ENCODE peak calls at places on chromosomes 7 and 10, in seven cellular contexts. R, U, B, Q, E, N and G are unnamed samples.

GRCh38 chr7:64307254-64308018 is 6.3 kb upstream of the ZNF736 start:
- DNase-seq in R (peak; percentile 97), Q (peak; percentile 94), E (peak; percentile 78), U (peak; percentile 91), N (peak; percentile 84), B (peak; percentile 45), G (peak; percentile 98)

GRCh38 chr10:67664936-67665335 is 31.1 kb downstream of the CTNNA3 start:
- DNase-seq in Q (no peak), B (no peak), E (no peak), U (no peak), R (no peak), N (no peak), G (no peak)

GRCh38 chr10:79184141-79184625 is 115.4 kb downstream of the ZMIZ1 start:
- DNase-seq in U (no peak), R (peak; percentile 81), N (peak; percentile 89), B (peak; percentile 23), E (no peak), Q (no peak), G (no peak)

GRCh38 chr7:130960208-130960988 is 226.4 kb upstream of the KLF14 start:
- DNase-seq in N (peak; percentile 99), B (no peak), Q (no peak), U (no peak), E (no peak), R (no peak), G (no peak)

GRCh38 chr10:104396581-104396980 is 42.9 kb downstream of the CFAP58 start:
- DNase-seq in Q (no peak), B (no peak), U (no peak), R (no peak), E (no peak), N (no peak), G (no peak)

GRCh38 chr7:32163141-32163806 is 93.1 kb upstream of the PDE1C start:
- DNase-seq in E (no peak), U (no peak), N (peak; percentile 77), B (peak; percentile 70), Q (peak; percentile 65), R (peak; percentile 48), G (no peak)

GRCh38 chr10:109992485-109992884 is 15.3 kb upstream of the ADD3 start:
- DNase-seq in Q (no peak), B (no peak), U (no peak), N (no peak), R (no peak), E (no peak), G (no peak)

GRCh38 chr10:123687758-123688157 is 21.6 kb downstream of the GPR26 start:
- DNase-seq in N (no peak), E (peak; percentile 25), U (no peak), B (no peak), R (peak; percentile 77), Q (no peak), G (no peak)

GRCh38 chr7:113904521-113904920 is 14.3 kb downstream of the PPP1R3A start:
- DNase-seq in N (no peak), B (no peak), U (no peak), R (no peak), Q (no peak), E (no peak), G (no peak)

GRCh38 chr7:22944506-22944905 is 69.4 kb downstream of the HYCC1 start:
- DNase-seq in U (no peak), E (no peak), R (no peak), N (no peak), Q (no peak), B (no peak), G (no peak)

GRCh38 chr7:27124096-27124978 is 6.2 kb downstream of the HOXA4 start:
- DNase-seq in U (no peak), Q (no peak), R (peak; percentile 39), N (no peak), B (peak; percentile 41), E (no peak), G (peak; percentile 59)

GRCh38 chr7:44152971-44153947 is 12.1 kb upstream of the MYL7 start:
- DNase-seq in B (no peak), Q (no peak), E (no peak), U (no peak), N (no peak), R (no peak), G (peak; percentile 56)

GRCh38 chr7:94258418-94258817 is 136.3 kb upstream of the COL1A2 start:
- DNase-seq in N (no peak), Q (no peak), B (no peak), U (no peak), E (no peak), R (no peak), G (no peak)

GRCh38 chr7:47227762-47228177 is 354.1 kb downstream of the TNS3 start:
- DNase-seq in Q (no peak), B (peak; percentile 71), R (peak; percentile 55), N (peak; percentile 76), U (no peak), E (no peak), G (no peak)

GRCh38 chr7:126818393-126819196 is 434.1 kb downstream of the GRM8 start:
- DNase-seq in R (no peak), E (no peak), N (no peak), U (no peak), B (no peak), Q (no peak), G (no peak)

GRCh38 chr10:113450046-113450445 is 102.8 kb upstream of the HABP2 start:
- DNase-seq in B (no peak), Q (no peak), E (no peak), R (no peak), N (no peak), U (no peak), G (no peak)

GRCh38 chr7:107029061-107029763 is 15.3 kb upstream of the PRKAR2B start:
- DNase-seq in Q (no peak), R (no peak), E (peak; percentile 8), U (no peak), B (no peak), N (no peak), G (no peak)

GRCh38 chr7:74272305-74273038 is 16.7 kb upstream of the CLIP2 start:
- DNase-seq in U (no peak), Q (peak; percentile 75), B (peak; percentile 15), R (peak; percentile 88), E (no peak), N (peak; percentile 95), G (peak; percentile 85)

GRCh38 chr10:79434223-79434687 is 11.2 kb downstream of the ZCCHC24 start:
- DNase-seq in U (no peak), B (no peak), E (no peak), N (no peak), R (no peak), Q (no peak), G (no peak)

GRCh38 chr7:122885583-122886356 is 490 bp downstream of the CADPS2 start:
- DNase-seq in U (no peak), Q (peak; percentile 45), R (peak; percentile 70), N (no peak), B (no peak), E (peak; percentile 49), G (peak; percentile 72)

GRCh38 chr7:147829021-147829420 is 761.5 kb upstream of the C7orf33 start:
- DNase-seq in Q (no peak), N (no peak), E (no peak), U (no peak), B (no peak), R (no peak), G (no peak)

GRCh38 chr7:35004531-35005096 is 32.7 kb downstream of the DPY19L1 start:
- DNase-seq in N (no peak), E (no peak), B (no peak), Q (no peak), R (peak; percentile 66), U (no peak), G (no peak)

GRCh38 chr10:112467541-112468075 is 20.6 kb downstream of the VTI1A start:
- DNase-seq in E (no peak), R (no peak), N (no peak), U (no peak), B (no peak), Q (no peak), G (no peak)

GRCh38 chr10:108632044-108632443 is 1291.3 kb downstream of the XPNPEP1 start:
- DNase-seq in U (no peak), R (no peak), Q (no peak), E (no peak), B (no peak), N (no peak), G (no peak)

GRCh38 chr10:16649757-16650156 is 128.1 kb upstream of the C1QL3 start:
- DNase-seq in E (no peak), U (no peak), B (no peak), N (no peak), R (no peak), Q (no peak), G (no peak)

GRCh38 chr10:29150010-29150409 is 138.9 kb upstream of the LYZL1 start:
- DNase-seq in N (no peak), R (peak; percentile 78), U (no peak), Q (peak; percentile 36), B (no peak), E (no peak), G (no peak)

GRCh38 chr10:85188770-85189484 is 860.5 kb downstream of the CCSER2 start:
- DNase-seq in Q (no peak), E (no peak), B (no peak), N (no peak), U (no peak), R (no peak), G (no peak)

GRCh38 chr7:46478046-46478445 is 557.0 kb upstream of the IGFBP3 start:
- DNase-seq in B (peak; percentile 24), R (no peak), N (peak; percentile 72), U (no peak), Q (no peak), E (no peak), G (no peak)

GRCh38 chr10:90856964-90857634 is 740 bp downstream of the HTR7 start:
- DNase-seq in R (peak; percentile 51), N (no peak), U (peak; percentile 5), Q (no peak), E (no peak), B (peak; percentile 31), G (no peak)

GRCh38 chr10:78543749-78544446 is 510.2 kb downstream of the RPS24 start:
- DNase-seq in U (no peak), R (peak; percentile 56), E (no peak), Q (peak; percentile 75), B (no peak), N (no peak), G (peak; percentile 87)

GRCh38 chr7:109545686-109546085 is 976.0 kb downstream of the DNAJB9 start:
- DNase-seq in N (no peak), E (no peak), B (no peak), U (no peak), Q (no peak), R (peak; percentile 40), G (no peak)

GRCh38 chr10:86170255-86171153 is 196.1 kb downstream of the GRID1 start:
- DNase-seq in U (no peak), R (no peak), N (no peak), E (no peak), B (no peak), Q (no peak), G (no peak)

GRCh38 chr7:107592361-107593024 is 12.4 kb downstream of the BCAP29 start:
- DNase-seq in N (no peak), B (no peak), Q (no peak), E (no peak), R (no peak), U (no peak), G (no peak)